ENCODE peak calls at places on chromosomes 13 and 19, in seven cellular contexts. One of them, this sample, is unnamed.

GRCh38 chr19:50660083-50660366 is 10.8 kb downstream of the C19orf81 start:
- DNase-seq in B cell: no peak
- DNase-seq in heart right ventricle: no peak
- DNase-seq in AG09319: no peak
- DNase-seq in CD8-positive, alpha-beta T cell: no peak
- DNase-seq in lower lobe of right lung: no peak
- DNase-seq in GM10248: no peak
- DNase-seq in this sample: no peak

GRCh38 chr13:113586661-113587479 is 2.3 kb downstream of the TFDP1 start:
- DNase-seq in B cell: no peak
- DNase-seq in heart right ventricle: no peak
- DNase-seq in AG09319: no peak
- DNase-seq in CD8-positive, alpha-beta T cell: no peak
- DNase-seq in lower lobe of right lung: peak
- DNase-seq in GM10248: peak
- DNase-seq in this sample: peak

GRCh38 chr13:109182777-109183465 is 553.5 kb downstream of the MYO16 start:
- DNase-seq in B cell: no peak
- DNase-seq in heart right ventricle: no peak
- DNase-seq in AG09319: no peak
- DNase-seq in CD8-positive, alpha-beta T cell: no peak
- DNase-seq in lower lobe of right lung: no peak
- DNase-seq in GM10248: no peak
- DNase-seq in this sample: no peak

GRCh38 chr19:44553478-44554171 is 24.1 kb upstream of the CEACAM20 start:
- DNase-seq in B cell: no peak
- DNase-seq in heart right ventricle: no peak
- DNase-seq in AG09319: no peak
- DNase-seq in CD8-positive, alpha-beta T cell: no peak
- DNase-seq in lower lobe of right lung: no peak
- DNase-seq in GM10248: no peak
- DNase-seq in this sample: no peak

GRCh38 chr19:14479985-14480694 is 5.0 kb upstream of the PTGER1 start:
- DNase-seq in B cell: peak
- DNase-seq in heart right ventricle: peak
- DNase-seq in AG09319: no peak
- DNase-seq in CD8-positive, alpha-beta T cell: peak
- DNase-seq in lower lobe of right lung: peak
- DNase-seq in GM10248: peak
- DNase-seq in this sample: peak

GRCh38 chr13:27921421-27921960 is 1.7 kb downstream of the PDX1 start:
- DNase-seq in B cell: no peak
- DNase-seq in heart right ventricle: no peak
- DNase-seq in AG09319: no peak
- DNase-seq in CD8-positive, alpha-beta T cell: no peak
- DNase-seq in lower lobe of right lung: no peak
- DNase-seq in GM10248: peak
- DNase-seq in this sample: no peak

GRCh38 chr19:48569814-48570213 is 17.8 kb downstream of the SULT2B1 start:
- DNase-seq in B cell: no peak
- DNase-seq in heart right ventricle: no peak
- DNase-seq in AG09319: no peak
- DNase-seq in CD8-positive, alpha-beta T cell: no peak
- DNase-seq in lower lobe of right lung: no peak
- DNase-seq in GM10248: no peak
- DNase-seq in this sample: no peak

GRCh38 chr13:85223883-85224656 is 575.1 kb downstream of the SLITRK6 start:
- DNase-seq in B cell: no peak
- DNase-seq in heart right ventricle: no peak
- DNase-seq in AG09319: no peak
- DNase-seq in CD8-positive, alpha-beta T cell: no peak
- DNase-seq in lower lobe of right lung: no peak
- DNase-seq in GM10248: no peak
- DNase-seq in this sample: no peak

GRCh38 chr19:19428746-19429145 is 23.3 kb downstream of the GATAD2A start:
- DNase-seq in B cell: no peak
- DNase-seq in heart right ventricle: no peak
- DNase-seq in AG09319: no peak
- DNase-seq in CD8-positive, alpha-beta T cell: no peak
- DNase-seq in lower lobe of right lung: no peak
- DNase-seq in GM10248: no peak
- DNase-seq in this sample: no peak

GRCh38 chr13:106033634-106034033 is 501.8 kb downstream of the EFNB2 start:
- DNase-seq in B cell: no peak
- DNase-seq in heart right ventricle: no peak
- DNase-seq in AG09319: no peak
- DNase-seq in CD8-positive, alpha-beta T cell: no peak
- DNase-seq in lower lobe of right lung: no peak
- DNase-seq in GM10248: no peak
- DNase-seq in this sample: no peak

GRCh38 chr13:113176822-113177221 is 18.4 kb downstream of the PROZ start:
- DNase-seq in B cell: no peak
- DNase-seq in heart right ventricle: no peak
- DNase-seq in AG09319: no peak
- DNase-seq in CD8-positive, alpha-beta T cell: no peak
- DNase-seq in lower lobe of right lung: no peak
- DNase-seq in GM10248: no peak
- DNase-seq in this sample: no peak

GRCh38 chr13:49637989-49638388 is 9.7 kb downstream of the ARL11 start:
- DNase-seq in B cell: no peak
- DNase-seq in heart right ventricle: no peak
- DNase-seq in AG09319: no peak
- DNase-seq in CD8-positive, alpha-beta T cell: no peak
- DNase-seq in lower lobe of right lung: no peak
- DNase-seq in GM10248: no peak
- DNase-seq in this sample: no peak

GRCh38 chr13:97339019-97339988 is 94.7 kb upstream of the RAP2A start:
- DNase-seq in B cell: no peak
- DNase-seq in heart right ventricle: no peak
- DNase-seq in AG09319: peak
- DNase-seq in CD8-positive, alpha-beta T cell: no peak
- DNase-seq in lower lobe of right lung: no peak
- DNase-seq in GM10248: no peak
- DNase-seq in this sample: no peak

GRCh38 chr13:32669030-32669646 is 82.9 kb downstream of the PDS5B start:
- DNase-seq in B cell: peak
- DNase-seq in heart right ventricle: no peak
- DNase-seq in AG09319: peak
- DNase-seq in CD8-positive, alpha-beta T cell: no peak
- DNase-seq in lower lobe of right lung: no peak
- DNase-seq in GM10248: peak
- DNase-seq in this sample: peak

GRCh38 chr13:30862707-30863106 is 43.4 kb upstream of the MEDAG start:
- DNase-seq in B cell: no peak
- DNase-seq in heart right ventricle: peak
- DNase-seq in AG09319: no peak
- DNase-seq in CD8-positive, alpha-beta T cell: no peak
- DNase-seq in lower lobe of right lung: peak
- DNase-seq in GM10248: no peak
- DNase-seq in this sample: no peak

GRCh38 chr13:71814806-71815205 is 52.2 kb downstream of the DACH1 start:
- DNase-seq in B cell: no peak
- DNase-seq in heart right ventricle: no peak
- DNase-seq in AG09319: no peak
- DNase-seq in CD8-positive, alpha-beta T cell: no peak
- DNase-seq in lower lobe of right lung: no peak
- DNase-seq in GM10248: no peak
- DNase-seq in this sample: no peak

GRCh38 chr13:33080962-33081655 is 64.9 kb downstream of the KL start:
- DNase-seq in B cell: no peak
- DNase-seq in heart right ventricle: no peak
- DNase-seq in AG09319: no peak
- DNase-seq in CD8-positive, alpha-beta T cell: no peak
- DNase-seq in lower lobe of right lung: no peak
- DNase-seq in GM10248: no peak
- DNase-seq in this sample: no peak

GRCh38 chr19:6099633-6100032 is 10.7 kb downstream of the RFX2 start:
- DNase-seq in B cell: no peak
- DNase-seq in heart right ventricle: no peak
- DNase-seq in AG09319: no peak
- DNase-seq in CD8-positive, alpha-beta T cell: no peak
- DNase-seq in lower lobe of right lung: no peak
- DNase-seq in GM10248: no peak
- DNase-seq in this sample: no peak

DNA sequence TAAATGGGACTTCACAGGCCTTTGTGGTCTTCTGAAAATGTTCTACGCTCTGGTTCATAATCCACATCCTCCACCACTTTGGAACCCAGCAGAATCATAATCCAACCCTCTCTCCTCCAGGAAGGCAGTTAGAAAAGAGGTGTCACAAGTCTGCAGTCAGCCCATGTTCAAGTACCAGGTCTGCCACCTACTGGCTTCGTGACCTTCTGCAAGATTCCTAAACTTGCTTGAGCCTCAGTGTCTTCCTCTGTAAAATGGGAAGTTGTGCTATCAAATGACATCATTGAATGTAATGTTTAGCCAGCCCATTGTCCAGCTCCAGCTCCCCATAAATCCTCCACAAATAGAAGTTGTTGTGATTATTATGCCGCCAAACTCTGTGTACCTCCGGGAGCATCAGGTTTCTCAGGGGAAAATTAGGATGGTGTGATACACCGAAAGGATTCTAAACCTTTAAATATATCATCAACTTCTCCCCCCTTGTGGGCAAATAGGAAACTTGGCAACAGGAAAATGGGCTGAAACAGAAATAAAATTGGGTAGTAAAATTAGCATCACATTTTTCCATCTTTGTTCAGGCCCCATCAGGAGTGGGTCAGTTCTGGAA is 109.7 kb downstream of the NUFIP1 start:
- DNase-seq in B cell: no peak
- DNase-seq in heart right ventricle: no peak
- DNase-seq in AG09319: peak
- DNase-seq in CD8-positive, alpha-beta T cell: no peak
- DNase-seq in lower lobe of right lung: no peak
- DNase-seq in GM10248: peak
- DNase-seq in this sample: no peak
- TF ChIP-seq CTCF in B cell: no peak
- TF ChIP-seq CTCF in heart right ventricle: peak
- TF ChIP-seq CTCF in AG09319: peak
- TF ChIP-seq CTCF in CD8-positive, alpha-beta T cell: no peak
- TF ChIP-seq CTCF in lower lobe of right lung: peak
- TF ChIP-seq CTCF in GM10248: peak
- TF ChIP-seq CTCF in this sample: peak

DNA sequence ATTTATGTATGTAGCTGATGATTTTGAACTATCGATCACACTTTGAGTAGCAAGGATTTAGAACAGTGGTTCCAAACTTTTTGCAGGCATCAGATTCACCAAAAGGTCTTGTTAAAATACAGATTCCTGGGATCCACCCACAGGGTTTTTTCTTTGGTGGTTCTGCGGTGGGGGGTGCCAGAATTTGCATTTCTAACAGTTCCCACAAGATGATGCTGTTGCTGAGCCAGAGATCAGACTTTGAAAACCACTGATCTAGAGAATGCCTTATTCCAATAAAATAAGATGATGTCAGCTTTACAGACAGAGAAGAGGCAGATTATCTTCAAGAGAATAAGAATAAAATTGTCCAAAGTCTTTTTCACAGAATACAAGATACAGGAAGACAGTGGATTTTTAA is 80.9 kb upstream of the SHISA2 start:
- DNase-seq in B cell: peak
- DNase-seq in heart right ventricle: no peak
- DNase-seq in AG09319: no peak
- DNase-seq in CD8-positive, alpha-beta T cell: no peak
- DNase-seq in lower lobe of right lung: no peak
- DNase-seq in GM10248: no peak
- DNase-seq in this sample: no peak
- TF ChIP-seq CTCF in B cell: peak
- TF ChIP-seq CTCF in heart right ventricle: peak
- TF ChIP-seq CTCF in AG09319: peak
- TF ChIP-seq CTCF in CD8-positive, alpha-beta T cell: no peak
- TF ChIP-seq CTCF in lower lobe of right lung: no peak
- TF ChIP-seq CTCF in GM10248: no peak
- TF ChIP-seq CTCF in this sample: peak

DNA sequence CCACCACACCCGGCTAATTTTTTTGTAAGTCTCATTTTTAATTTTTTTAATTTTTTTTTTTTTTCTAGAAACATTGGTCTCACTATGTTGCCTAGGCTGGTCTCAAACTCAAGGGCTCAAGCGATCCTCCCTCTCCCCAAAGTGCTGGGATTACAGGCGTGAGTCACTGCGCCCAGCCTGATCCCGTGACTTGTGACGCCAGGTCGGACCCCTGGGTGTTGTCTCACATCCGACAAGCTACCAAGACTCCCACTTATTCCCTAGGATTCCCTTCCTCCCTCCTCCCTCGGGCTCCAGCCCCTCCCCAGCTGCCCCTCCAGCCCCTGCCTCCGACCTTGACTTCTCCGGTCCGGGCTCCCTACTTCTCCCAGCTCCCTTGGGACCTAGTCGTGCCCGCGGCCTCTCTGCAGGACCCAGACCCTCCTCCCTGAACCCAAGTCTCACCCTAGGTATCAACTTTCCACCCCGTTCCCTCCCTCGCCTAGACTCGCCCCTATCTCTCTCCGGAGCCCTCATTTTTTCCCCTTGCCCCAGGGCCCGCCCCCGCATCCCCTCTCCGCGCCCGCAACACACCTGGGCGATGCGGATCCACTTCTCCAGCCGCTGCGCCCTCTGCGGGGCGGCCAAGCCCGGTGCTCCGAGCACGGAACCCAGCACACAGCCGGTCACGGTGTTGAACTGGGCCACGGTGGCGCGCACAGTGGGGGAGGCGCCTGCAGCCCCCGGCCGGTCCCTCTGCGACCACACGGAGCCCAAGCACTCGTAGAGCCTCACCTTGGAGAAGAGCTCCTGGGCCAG is 13.1 kb downstream of the RGL3 start:
- DNase-seq in B cell: peak
- DNase-seq in heart right ventricle: peak
- DNase-seq in AG09319: no peak
- DNase-seq in CD8-positive, alpha-beta T cell: no peak
- DNase-seq in lower lobe of right lung: no peak
- DNase-seq in GM10248: no peak
- DNase-seq in this sample: no peak
- TF ChIP-seq CTCF in B cell: peak
- TF ChIP-seq CTCF in heart right ventricle: peak
- TF ChIP-seq CTCF in AG09319: peak
- TF ChIP-seq CTCF in CD8-positive, alpha-beta T cell: no peak
- TF ChIP-seq CTCF in lower lobe of right lung: peak
- TF ChIP-seq CTCF in GM10248: peak
- TF ChIP-seq CTCF in this sample: no peak

GRCh38 chr19:56156768-56157167 is 15.7 kb downstream of the ZNF444 start:
- DNase-seq in B cell: no peak
- DNase-seq in heart right ventricle: peak
- DNase-seq in AG09319: no peak
- DNase-seq in CD8-positive, alpha-beta T cell: no peak
- DNase-seq in lower lobe of right lung: no peak
- DNase-seq in GM10248: no peak
- DNase-seq in this sample: no peak

GRCh38 chr19:56158170-56158757 is 17.2 kb downstream of the ZNF444 start:
- DNase-seq in B cell: no peak
- DNase-seq in heart right ventricle: no peak
- DNase-seq in AG09319: no peak
- DNase-seq in CD8-positive, alpha-beta T cell: no peak
- DNase-seq in lower lobe of right lung: no peak
- DNase-seq in GM10248: no peak
- DNase-seq in this sample: no peak

GRCh38 chr19:56153507-56153906 is 12.4 kb downstream of the ZNF444 start:
- DNase-seq in B cell: no peak
- DNase-seq in heart right ventricle: no peak
- DNase-seq in AG09319: no peak
- DNase-seq in CD8-positive, alpha-beta T cell: no peak
- DNase-seq in lower lobe of right lung: no peak
- DNase-seq in GM10248: no peak
- DNase-seq in this sample: no peak

GRCh38 chr19:56152644-56153043 is 11.6 kb downstream of the ZNF444 start:
- DNase-seq in B cell: no peak
- DNase-seq in heart right ventricle: no peak
- DNase-seq in AG09319: no peak
- DNase-seq in CD8-positive, alpha-beta T cell: no peak
- DNase-seq in lower lobe of right lung: no peak
- DNase-seq in GM10248: no peak
- DNase-seq in this sample: no peak

GRCh38 chr19:56155124-56155687 is 14.1 kb downstream of the ZNF444 start:
- DNase-seq in B cell: no peak
- DNase-seq in heart right ventricle: peak
- DNase-seq in AG09319: no peak
- DNase-seq in CD8-positive, alpha-beta T cell: no peak
- DNase-seq in lower lobe of right lung: no peak
- DNase-seq in GM10248: no peak
- DNase-seq in this sample: no peak
- TF ChIP-seq CTCF in B cell: no peak
- TF ChIP-seq CTCF in heart right ventricle: peak
- TF ChIP-seq CTCF in AG09319: no peak
- TF ChIP-seq CTCF in CD8-positive, alpha-beta T cell: peak
- TF ChIP-seq CTCF in lower lobe of right lung: peak
- TF ChIP-seq CTCF in GM10248: peak
- TF ChIP-seq CTCF in this sample: peak